ENCODE peak calls at places on chromosomes 11 and 22, in seven cellular contexts. B is A549, W is adrenal gland, E is ovary, P is WERI-Rb-1, O is foreskin fibroblast, U is fibroblast of lung. I is an unnamed sample.

GRCh38 chr11:60363542-60364525 is 14.5 kb upstream of the MS4A7 start:
- DNase-seq in P (peak), O (peak), B (peak), U (peak), E (peak), W (peak), I (peak)

GRCh38 chr22:48751539-48752437 is 1075.9 kb downstream of the BRD1 start:
- DNase-seq in O (no peak), E (no peak), U (no peak), W (no peak), B (no peak), P (no peak), I (no peak)

GRCh38 chr11:35138058-35138457 is 913 bp upstream of the CD44 start:
- DNase-seq in E (no peak), P (no peak), W (no peak), B (no peak), O (no peak), U (no peak), I (no peak)

GRCh38 chr11:44624761-44625221 is 59.3 kb downstream of the CD82 start:
- DNase-seq in B (no peak), U (no peak), P (peak), E (peak), W (no peak), O (no peak), I (no peak)

GRCh38 chr11:12079726-12080556 is 30.4 kb upstream of the MICAL2 start:
- DNase-seq in W (peak), E (peak), U (peak), B (peak), O (peak), P (no peak), I (peak)

GRCh38 chr11:70544774-70545625 is 146.7 kb downstream of the CTTN start:
- DNase-seq in O (no peak), W (no peak), P (peak), U (no peak), E (no peak), B (peak), I (peak)

GRCh38 chr11:115348404-115348803 is 155.8 kb downstream of the CADM1 start:
- DNase-seq in U (no peak), E (no peak), B (no peak), P (no peak), W (no peak), O (no peak), I (no peak)

GRCh38 chr11:96112192-96113099 is 188.5 kb upstream of the MTMR2 start:
- DNase-seq in U (peak), O (no peak), W (no peak), P (no peak), B (no peak), E (no peak), I (peak)

GRCh38 chr11:8283510-8284272 is 20.0 kb upstream of the LMO1 start:
- DNase-seq in E (no peak), W (peak), P (peak), B (no peak), O (peak), U (no peak), I (no peak)

GRCh38 chr11:34423300-34423699 is 15.4 kb upstream of the CAT start:
- DNase-seq in O (no peak), E (no peak), U (no peak), B (no peak), P (no peak), W (no peak), I (no peak)

GRCh38 chr11:67301951-67302516 is 1.3 kb upstream of the SSH3 start:
- DNase-seq in B (peak), E (peak), W (no peak), U (peak), O (peak), P (peak), I (peak)

GRCh38 chr22:31206896-31207687 is 5.0 kb upstream of the LIMK2 start:
- DNase-seq in W (no peak), U (no peak), P (peak), E (no peak), B (no peak), O (no peak), I (no peak)

GRCh38 chr22:46287873-46288751 is 8.6 kb upstream of the GTSE1 start:
- DNase-seq in B (no peak), W (peak), E (no peak), U (no peak), O (no peak), P (no peak), I (no peak)

GRCh38 chr11:70868341-70868885 is 384.0 kb downstream of the SHANK2 start:
- DNase-seq in O (no peak), W (no peak), E (no peak), U (no peak), B (no peak), P (no peak), I (no peak)

GRCh38 chr11:116661056-116661455 is 111.7 kb downstream of the BUD13 start:
- DNase-seq in B (no peak), E (no peak), W (no peak), O (no peak), P (no peak), U (no peak), I (no peak)

GRCh38 chr22:45007247-45007945 is 2.4 kb downstream of the PHF21B start:
- DNase-seq in W (peak), B (peak), P (peak), O (peak), E (peak), U (peak), I (peak)

GRCh38 chr22:45007946-45008852 is 1.6 kb downstream of the PHF21B start:
- DNase-seq in U (peak), O (peak), W (peak), P (peak), E (peak), B (peak), I (peak)

GRCh38 chr22:45008853-45009751 is 703 bp downstream of the PHF21B start:
- DNase-seq in B (peak), U (no peak), O (peak), W (peak), E (peak), P (peak), I (peak)

GRCh38 chr22:45006101-45006872 is 3.5 kb downstream of the PHF21B start:
- DNase-seq in O (peak), W (peak), E (no peak), U (no peak), P (no peak), B (no peak), I (no peak)

DNA sequence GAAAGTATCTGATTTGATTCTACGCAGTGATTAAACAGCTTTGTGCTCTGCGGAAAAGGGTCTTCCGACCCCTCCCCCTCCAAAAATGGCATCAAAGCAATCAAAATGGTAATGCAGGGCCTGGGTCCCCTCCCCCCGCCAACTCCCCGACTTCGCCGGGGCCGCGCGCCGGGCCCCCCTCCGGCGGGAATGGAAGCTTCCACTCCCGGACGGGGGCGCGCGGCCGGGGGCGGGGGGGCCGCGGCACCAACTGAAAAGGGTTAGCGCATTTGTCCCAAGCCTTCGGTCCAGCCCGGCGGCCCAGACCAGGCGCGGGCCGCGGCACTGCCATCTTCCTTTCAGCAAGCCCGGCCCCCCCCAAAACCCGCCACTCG is 2.9 kb downstream of the PHF21B start:
- DNase-seq in E (peak), P (peak), U (no peak), W (peak), B (no peak), O (no peak), I (no peak)
- H3K4me3 ChIP-seq in E (peak), P (peak), U (no peak), W (peak), B (no peak), O (no peak), I (no peak)

GRCh38 chr11:1048375-1049070 is 12.0 kb upstream of the MUC6 start:
- DNase-seq in E (no peak), O (no peak), W (no peak), U (no peak), P (peak), B (no peak), I (no peak)
- TF ChIP-seq CTCF in E (no peak), O (no peak), W (no peak), U (no peak), P (peak), B (no peak), I (no peak)

GRCh38 chr11:88315981-88316441 is 21.5 kb downstream of the CTSC start:
- DNase-seq in W (no peak), O (no peak), B (no peak), P (no peak), U (no peak), E (no peak), I (no peak)

GRCh38 chr11:88318017-88318416 is 19.5 kb downstream of the CTSC start:
- DNase-seq in E (no peak), W (no peak), O (no peak), U (no peak), P (no peak), B (no peak), I (no peak)

GRCh38 chr11:88315015-88315414 is 22.5 kb downstream of the CTSC start:
- DNase-seq in P (no peak), E (no peak), O (no peak), W (no peak), U (no peak), B (no peak), I (no peak)

GRCh38 chr11:88324562-88325345 is 12.8 kb downstream of the CTSC start:
- DNase-seq in W (no peak), O (no peak), B (no peak), E (no peak), P (no peak), U (no peak), I (no peak)

DNA sequence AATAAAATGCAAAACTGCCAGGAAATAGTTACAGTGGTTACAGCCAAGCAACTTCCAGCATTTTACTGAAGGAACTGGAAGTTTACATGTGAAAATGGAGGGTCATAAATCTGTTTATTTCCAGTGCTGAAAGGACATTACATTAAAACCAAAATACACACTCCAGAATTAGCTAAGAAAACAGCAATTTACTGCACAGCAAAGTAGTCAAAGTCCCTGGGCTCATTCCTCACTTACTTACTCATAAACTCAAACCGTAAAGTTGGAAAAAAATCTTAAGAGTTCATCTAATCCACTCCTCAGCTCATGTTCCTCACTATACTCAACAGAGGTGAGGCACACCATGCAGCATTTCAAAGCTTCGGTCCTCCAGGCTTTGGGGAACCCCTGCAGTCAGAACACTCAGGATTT is 17.4 kb downstream of the CTSC start:
- DNase-seq in E (no peak), P (no peak), B (no peak), U (peak), W (no peak), O (peak), I (peak)
- H3K4me3 ChIP-seq in E (no peak), P (no peak), B (no peak), U (no peak), W (no peak), O (no peak), I (no peak)

GRCh38 chr11:58613228-58613627 is 9.2 kb upstream of the CNTF start:
- DNase-seq in B (no peak), O (no peak), P (no peak), E (no peak), W (no peak), U (no peak), I (no peak)
- TF ChIP-seq CTCF in B (no peak), O (no peak), P (no peak), E (no peak), W (no peak), U (no peak), I (no peak)

DNA sequence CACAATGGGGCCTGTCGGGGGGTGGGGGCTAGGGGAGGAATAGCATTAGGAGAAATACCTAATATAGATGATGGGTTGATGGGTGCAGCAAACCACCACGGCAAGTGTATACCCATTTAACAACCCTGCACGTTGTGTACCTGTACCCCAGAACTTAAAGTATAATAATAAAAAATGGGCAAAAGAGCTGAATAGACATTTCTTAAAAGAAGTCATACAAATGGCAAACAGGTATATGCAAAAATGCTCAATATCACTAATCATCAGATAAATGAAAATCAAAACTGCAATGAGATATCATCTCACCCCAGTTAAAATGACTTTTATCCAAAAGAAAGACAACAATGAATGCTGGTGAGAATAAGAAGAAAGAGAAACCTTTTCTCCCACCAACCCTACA is 363.7 kb upstream of the MPPED2 start:
- DNase-seq in E (no peak), O (no peak), W (no peak), U (no peak), B (no peak), P (no peak), I (no peak)
- H3K4me3 ChIP-seq in E (no peak), O (no peak), W (no peak), U (no peak), B (no peak), P (no peak), I (no peak)

GRCh38 chr11:119093951-119094815 is 7.5 kb downstream of the DPAGT1 start:
- DNase-seq in P (no peak), B (no peak), U (peak), W (peak), E (peak), O (peak), I (peak)
- TF ChIP-seq CTCF in P (no peak), B (no peak), U (no peak), W (no peak), E (no peak), O (no peak), I (no peak)

GRCh38 chr11:126112547-126112946 is 49.9 kb upstream of the CDON start:
- DNase-seq in P (no peak), U (peak), B (no peak), O (peak), W (no peak), E (peak), I (peak)
- H3K4me3 ChIP-seq in P (no peak), U (no peak), B (no peak), O (no peak), W (no peak), E (no peak), I (no peak)

DNA sequence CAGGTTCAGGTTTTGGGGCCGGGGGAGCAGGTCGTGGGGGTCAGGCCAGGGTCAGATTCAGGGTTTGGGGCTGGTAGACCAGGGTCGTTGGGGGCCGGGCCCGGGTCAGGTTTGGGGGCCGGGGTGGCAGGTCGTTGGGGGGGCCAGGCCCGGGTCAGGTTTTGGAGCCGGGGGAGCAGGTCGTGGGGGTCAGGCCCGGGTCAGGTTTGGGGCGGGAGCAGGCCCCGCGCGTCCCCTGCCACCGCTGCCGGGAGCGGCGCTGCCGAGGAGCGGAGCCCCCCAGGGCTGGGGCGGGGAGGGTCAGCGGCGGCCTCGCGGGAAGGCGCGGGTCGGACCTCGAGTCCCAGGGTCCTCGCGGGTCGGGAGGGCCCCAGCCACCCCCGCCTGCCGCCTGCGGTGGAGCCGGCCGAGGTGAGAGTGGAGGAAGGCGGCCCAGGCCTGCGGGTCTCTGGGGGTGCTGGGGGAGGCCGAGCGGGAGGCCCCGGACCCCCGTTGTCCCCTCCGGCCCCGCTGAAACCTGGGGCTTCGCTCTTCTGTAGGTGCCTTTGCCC is 543 bp downstream of the TRABD start:
- DNase-seq in P (no peak), U (no peak), B (no peak), E (no peak), O (peak), W (no peak), I (no peak)
- TF ChIP-seq CTCF in P (no peak), U (no peak), B (no peak), E (no peak), O (no peak), W (no peak), I (no peak)

DNA sequence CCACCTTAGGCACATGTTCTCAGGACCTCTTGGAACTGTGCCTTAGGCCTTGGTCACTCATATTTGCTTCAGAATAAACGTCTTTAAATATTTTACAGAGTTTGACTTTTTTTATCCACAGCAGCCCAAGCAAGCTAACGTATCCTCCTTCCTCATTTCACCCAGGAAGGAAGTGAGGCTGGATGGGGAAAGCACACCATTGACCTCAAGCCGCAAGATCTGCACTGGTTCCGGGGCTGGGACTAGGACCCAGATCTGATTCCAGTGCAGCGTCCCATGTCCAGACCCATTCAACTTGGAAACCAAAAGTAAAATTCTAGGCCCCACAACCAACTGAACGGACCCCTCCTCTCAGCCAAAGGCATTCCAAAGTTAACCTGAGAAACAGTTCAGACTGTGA is 2.4 kb upstream of the LGALS12 start:
- DNase-seq in U (no peak), O (no peak), E (no peak), P (no peak), W (peak), B (no peak), I (no peak)
- H3K4me3 ChIP-seq in U (no peak), O (no peak), E (no peak), P (no peak), W (no peak), B (no peak), I (no peak)

DNA sequence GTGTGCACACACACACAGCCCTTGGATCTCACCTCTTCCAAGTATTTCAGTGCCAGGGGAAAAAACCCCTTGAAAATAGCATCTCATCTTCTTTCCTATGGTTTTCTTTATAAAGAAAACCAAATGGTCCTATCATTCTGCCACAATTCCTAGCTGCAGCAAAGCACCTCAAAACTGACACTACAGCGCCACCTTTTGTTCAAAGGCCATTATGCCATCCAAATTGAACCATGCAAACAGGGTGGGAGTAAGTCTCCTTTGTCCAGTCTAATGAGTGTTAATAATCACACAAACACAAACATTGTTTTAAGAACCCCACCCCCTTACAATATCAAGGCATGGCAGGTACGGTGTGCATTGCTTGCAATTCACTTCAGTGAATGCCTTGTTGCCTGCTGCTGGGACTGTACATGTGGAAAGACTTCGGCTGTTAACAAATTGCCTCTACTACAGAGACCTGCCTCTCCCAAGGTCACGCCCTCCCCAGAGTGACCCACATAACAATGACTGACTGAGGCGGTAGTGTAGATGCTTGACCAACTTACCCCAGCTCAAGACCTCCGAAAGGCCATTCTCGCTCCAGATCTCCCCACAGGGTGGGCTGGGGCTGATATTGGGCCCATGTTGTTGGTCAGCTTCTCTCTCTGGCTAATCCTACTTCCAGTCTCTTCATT is 31.7 kb downstream of the FAM181B start:
- DNase-seq in B (peak), U (peak), P (peak), W (peak), O (peak), E (no peak), I (peak)
- TF ChIP-seq CTCF in B (peak), U (peak), P (peak), W (peak), O (peak), E (no peak), I (peak)